ENCODE peak calls at places on chromosomes 1 and 21, in seven cellular contexts. D is fibroblast of mammary gland; R is endothelial cell; S is body of pancreas; I is AG10803; A is neural progenitor cell; Q is CD8-positive, alpha-beta T cell. W is an unnamed sample.

GRCh38 chr1:84571150-84571535 is 3.1 kb downstream of the CTBS start:
- DNase-seq in D (peak; percentile 74), R (no peak), S (no peak), I (no peak), A (no peak), Q (no peak), W (no peak)

GRCh38 chr1:53121319-53122172 is 20.9 kb downstream of the SLC1A7 start:
- DNase-seq in D (peak; percentile 61), R (no peak), S (peak; percentile 41), I (peak; percentile 70), A (peak; percentile 37), Q (no peak), W (no peak)

GRCh38 chr1:37167479-37167878 is 133.2 kb upstream of the GRIK3 start:
- DNase-seq in D (no peak), R (no peak), S (no peak), I (no peak), A (no peak), Q (no peak), W (no peak)

GRCh38 chr1:10556430-10557005 is 81.8 kb downstream of the PEX14 start:
- DNase-seq in D (no peak), R (no peak), S (no peak), I (no peak), A (no peak), Q (no peak), W (no peak)

GRCh38 chr21:33663241-33663640 is 20.9 kb downstream of the ITSN1 start:
- DNase-seq in D (peak; percentile 41), R (no peak), S (no peak), I (peak; percentile 30), A (no peak), Q (no peak), W (no peak)

GRCh38 chr1:23224721-23225648 is 7.7 kb upstream of the HTR1D start:
- DNase-seq in D (peak; percentile 24), R (peak; percentile 18), S (no peak), I (peak; percentile 81), A (no peak), Q (no peak), W (no peak)

GRCh38 chr1:231376101-231376500 is 38.0 kb downstream of the SPRTN start:
- DNase-seq in D (peak; percentile 41), R (no peak), S (no peak), I (no peak), A (no peak), Q (no peak), W (no peak)

GRCh38 chr21:28132713-28133112 is 860.0 kb downstream of the LTN1 start:
- DNase-seq in D (no peak), R (no peak), S (no peak), I (peak; percentile 45), A (no peak), Q (no peak), W (no peak)

GRCh38 chr1:8431028-8431427 is 113.1 kb downstream of the SLC45A1 start:
- DNase-seq in D (no peak), R (no peak), S (no peak), I (no peak), A (no peak), Q (no peak), W (no peak)

GRCh38 chr1:21216835-21217811 is 40.4 kb upstream of the EIF4G3 start:
- DNase-seq in D (peak; percentile 49), R (peak; percentile 68), S (peak; percentile 63), I (peak; percentile 24), A (peak; percentile 78), Q (peak; percentile 26), W (no peak)

GRCh38 chr1:226157761-226158316 is 28.7 kb downstream of the ACBD3 start:
- DNase-seq in D (no peak), R (no peak), S (no peak), I (no peak), A (no peak), Q (no peak), W (no peak)

DNA sequence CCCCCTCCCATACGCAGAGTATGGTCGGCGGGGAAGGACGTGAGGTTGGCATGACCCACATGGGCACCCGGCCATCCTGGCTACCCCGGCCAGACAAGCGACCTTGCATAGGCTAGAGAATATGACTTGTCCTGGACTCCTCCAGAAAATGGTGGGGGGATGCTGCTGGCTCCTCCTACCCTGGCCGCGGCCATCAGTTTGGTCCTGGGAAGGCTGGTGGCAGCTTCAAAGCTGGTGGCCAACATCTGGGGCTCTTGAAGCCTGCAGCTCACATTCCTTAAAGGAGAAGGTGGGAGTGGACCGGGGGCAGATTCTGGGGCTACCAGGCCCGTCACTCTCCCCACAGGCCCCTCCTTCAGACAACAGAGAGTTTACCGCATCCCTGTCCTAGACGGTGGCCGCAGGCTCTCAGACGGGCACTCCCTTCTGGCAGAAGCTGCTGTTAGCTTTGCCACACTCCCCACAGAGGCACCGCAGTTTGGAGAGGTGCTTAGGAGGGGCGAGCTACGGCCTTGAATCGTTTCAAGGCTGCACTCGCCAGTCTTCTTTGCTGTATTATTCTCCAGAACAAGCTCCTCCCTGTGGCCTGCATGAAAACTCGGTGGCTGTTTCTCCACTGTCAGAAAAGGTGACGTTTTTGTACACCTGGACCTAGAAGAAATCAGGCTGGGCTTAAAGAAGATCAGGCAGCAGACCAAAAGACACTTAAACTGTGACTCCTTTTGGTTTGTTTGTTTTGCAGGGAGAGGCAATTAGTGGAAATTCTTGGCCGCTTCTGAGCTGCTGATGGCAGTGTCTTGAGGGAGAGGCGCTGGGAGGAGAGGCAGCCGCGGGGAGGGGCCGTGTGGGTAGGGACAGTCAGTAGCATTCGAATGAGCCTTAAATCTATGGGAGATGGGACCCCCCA is 68.0 kb downstream of the RUNX3 start:
- DNase-seq in D (no peak), R (no peak), S (no peak), I (no peak), A (peak; percentile 13), Q (no peak), W (no peak)
- TF ChIP-seq CTCF in D (no peak), R (no peak), S (no peak), I (peak; percentile 34), A (peak; percentile 12), Q (no peak), W (peak; percentile 33)

GRCh38 chr1:17998889-17999288 is 108.7 kb upstream of the IGSF21 start:
- DNase-seq in D (no peak), R (no peak), S (no peak), I (peak; percentile 8), A (no peak), Q (no peak), W (no peak)
- TF ChIP-seq CTCF in D (peak; percentile 25), R (no peak), S (peak; percentile 5), I (peak; percentile 42), A (peak; percentile 27), Q (no peak), W (peak; percentile 41)

GRCh38 chr1:112619518-112620458 is at the start of gene CAPZA1:
- DNase-seq in D (peak; percentile 88), R (peak; percentile 89), S (peak; percentile 92), I (peak; percentile 91), A (peak; percentile 93), Q (peak; percentile 83), W (peak; percentile 95)

GRCh38 chr1:112618721-112619517 is at the start of gene ST7L:
- DNase-seq in D (peak; percentile 70), R (peak; percentile 64), S (peak; percentile 78), I (peak; percentile 76), A (peak; percentile 84), Q (peak; percentile 35), W (no peak)

GRCh38 chr1:112618114-112618720 is 724 bp downstream of the ST7L start:
- DNase-seq in D (peak; percentile 54), R (no peak), S (peak; percentile 16), I (peak; percentile 24), A (peak; percentile 4), Q (no peak), W (no peak)

GRCh38 chr1:112614460-112615065 is 4.4 kb downstream of the ST7L start:
- DNase-seq in D (peak; percentile 68), R (no peak), S (no peak), I (peak; percentile 56), A (peak; percentile 43), Q (no peak), W (no peak)
- TF ChIP-seq CTCF in D (peak; percentile 74), R (no peak), S (peak; percentile 6), I (peak; percentile 73), A (peak; percentile 67), Q (peak; percentile 60), W (peak; percentile 87)

GRCh38 chr1:77383236-77383635 is 101.4 kb downstream of the AK5 start:
- DNase-seq in D (no peak), R (no peak), S (no peak), I (no peak), A (no peak), Q (no peak), W (no peak)

GRCh38 chr1:77385551-77385950 is 103.7 kb downstream of the AK5 start:
- DNase-seq in D (peak; percentile 5), R (no peak), S (no peak), I (peak; percentile 12), A (no peak), Q (no peak), W (no peak)

GRCh38 chr1:77388655-77389054 is 106.8 kb downstream of the AK5 start:
- DNase-seq in D (no peak), R (no peak), S (no peak), I (peak; percentile 54), A (no peak), Q (no peak), W (no peak)

GRCh38 chr1:77386276-77386675 is 104.5 kb downstream of the AK5 start:
- DNase-seq in D (no peak), R (no peak), S (no peak), I (no peak), A (no peak), Q (no peak), W (no peak)

DNA sequence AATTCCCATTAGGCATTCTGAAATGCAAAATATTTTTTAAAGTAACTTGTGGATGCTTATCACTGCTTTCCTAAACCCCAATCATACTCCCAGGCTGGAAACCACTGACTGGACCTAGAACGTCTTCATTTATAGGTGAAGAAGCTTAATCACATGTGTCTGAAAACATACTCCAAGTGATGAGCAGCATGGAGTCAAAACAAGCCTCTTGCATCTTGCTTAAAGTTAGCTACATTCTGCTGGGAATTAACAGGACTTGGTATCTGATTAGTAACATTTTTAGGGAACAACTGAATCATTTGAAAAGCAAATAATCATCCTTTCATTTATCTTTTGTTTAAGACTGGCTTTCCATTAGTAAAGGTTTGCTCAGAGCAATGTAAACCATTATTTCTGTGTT is 105.7 kb downstream of the AK5 start:
- DNase-seq in D (no peak), R (no peak), S (no peak), I (no peak), A (no peak), Q (no peak), W (no peak)
- TF ChIP-seq CTCF in D (no peak), R (no peak), S (no peak), I (no peak), A (no peak), Q (no peak), W (no peak)

W was measured in chondrocyte.